ENCODE peak calls at places on chromosomes 13 and 19, in nine cellular contexts. N is CD8-positive, alpha-beta memory T cell; V is stimulated activated CD4-positive, alpha-beta T cell treated with anti-CD3 and anti-CD28 coated beads, TNF-alpha, amount 100 ng/mL, for 24 hours; Q is SK-N-DZ; H is activated CD4-positive, alpha-beta T cell treated with anti-CD3 and anti-CD28 coated beads, Interleukin-2, amount 10 ng/mL, durations not matched to agents 7 days and 5 days; A is WTC11; W is activated CD8-positive, alpha-beta memory T cell treated with anti-CD3 and anti-CD28 coated beads for 1 hour; K is H54; Y is AG10803. F is an unnamed sample.

GRCh38 chr13:36341718-36342117 is 4.5 kb downstream of the SPART start:
- DNase-seq in H (no peak), A (no peak), K (no peak), V (no peak), W (no peak), Y (peak; percentile 53), N (no peak), Q (no peak), F (no peak)

GRCh38 chr19:9128171-9128570 is 1.4 kb upstream of the OR7G3 start:
- DNase-seq in V (no peak), Y (no peak), A (no peak), W (no peak), Q (no peak), N (no peak), K (peak; percentile 64), H (no peak), F (no peak)

GRCh38 chr19:53037101-53038097 is 7.1 kb upstream of the ERVV-2 start:
- DNase-seq in Y (peak; percentile 11), W (no peak), A (peak; percentile 76), V (no peak), N (no peak), K (no peak), Q (no peak), H (peak; percentile 21), F (no peak)

GRCh38 chr13:27079421-27079958 is 92.1 kb downstream of the USP12 start:
- DNase-seq in Q (no peak), N (no peak), K (no peak), Y (peak; percentile 98), A (peak; percentile 52), W (no peak), H (no peak), V (no peak), F (no peak)

GRCh38 chr19:18173572-18174294 is at the start of gene IFI30:
- DNase-seq in V (no peak), N (peak; percentile 42), Q (no peak), H (peak; percentile 69), W (no peak), K (peak; percentile 82), Y (no peak), A (peak; percentile 77), F (peak; percentile 60)

GRCh38 chr19:40512110-40512472 is 45.3 kb downstream of the SPTBN4 start:
- DNase-seq in Y (no peak), H (no peak), K (no peak), V (no peak), Q (no peak), W (no peak), A (no peak), N (no peak), F (no peak)

GRCh38 chr13:51829236-51829899 is 15.6 kb downstream of the TMEM272 start:
- DNase-seq in K (no peak), A (no peak), N (no peak), V (no peak), Y (no peak), H (no peak), W (no peak), Q (no peak), F (no peak)

GRCh38 chr19:4705413-4706131 is 18.1 kb downstream of the DPP9 start:
- DNase-seq in N (no peak), Y (no peak), W (no peak), V (no peak), K (no peak), H (no peak), Q (no peak), A (no peak), F (no peak)

GRCh38 chr19:7348587-7349230 is at the start of gene ARHGEF18:
- DNase-seq in W (peak; percentile 38), Q (no peak), Y (no peak), V (no peak), H (peak; percentile 80), N (peak; percentile 56), A (no peak), K (no peak), F (peak; percentile 26)

GRCh38 chr19:6423499-6424189 is 967 bp downstream of the KHSRP start:
- DNase-seq in A (peak; percentile 59), H (peak; percentile 47), W (no peak), Y (peak; percentile 47), N (no peak), Q (no peak), K (peak; percentile 75), V (no peak), F (no peak)